ENCODE peak calls at places on chromosomes 6 and 20, in six cellular contexts. X, G, I, Z, O and D are unnamed samples.
A peak's percentile ranks its signal among the peaks of the same experiment; 100 is the strongest.

GRCh38 chr6:30861257-30862048 is 22.9 kb upstream of the DDR1 start:
- DNase-seq in I (no peak), G (no peak), O (no peak), Z (no peak), X (no peak), D (no peak)

GRCh38 chr6:143192766-143193165 is 132.1 kb downstream of the AIG1 start:
- DNase-seq in G (no peak), I (no peak), O (no peak), X (no peak), Z (no peak), D (no peak)

GRCh38 chr6:49097116-49097515 is 365.9 kb downstream of the MMUT start:
- DNase-seq in Z (no peak), G (no peak), X (no peak), I (no peak), O (no peak), D (no peak)

GRCh38 chr6:135423649-135424128 is 73.9 kb downstream of the AHI1 start:
- DNase-seq in G (no peak), Z (no peak), X (no peak), O (no peak), I (no peak), D (no peak)

GRCh38 chr6:106509420-106510089 is 119.7 kb downstream of the RTN4IP1 start:
- DNase-seq in Z (no peak), X (no peak), O (no peak), G (peak; percentile 75), I (no peak), D (no peak)

GRCh38 chr6:36536873-36537547 is 10.3 kb downstream of the STK38 start:
- DNase-seq in G (no peak), O (no peak), I (no peak), Z (no peak), X (no peak), D (no peak)

GRCh38 chr6:56891754-56892153 is 63.2 kb upstream of the BEND6 start:
- DNase-seq in X (no peak), G (no peak), I (no peak), O (no peak), Z (no peak), D (no peak)

GRCh38 chr6:118725944-118726343 is 74.6 kb upstream of the CEP85L start:
- DNase-seq in O (peak; percentile 29), Z (no peak), G (peak; percentile 88), X (no peak), I (no peak), D (no peak)

GRCh38 chr6:139965393-139965792 is 590.9 kb upstream of the CITED2 start:
- DNase-seq in I (no peak), O (no peak), Z (no peak), X (no peak), G (no peak), D (no peak)

GRCh38 chr6:43308101-43308989 is at the start of gene CRIP3:
- DNase-seq in I (no peak), G (peak; percentile 57), O (peak; percentile 22), Z (peak; percentile 44), X (peak; percentile 75), D (peak; percentile 49)

GRCh38 chr6:129593233-129593564 is 116.8 kb downstream of the ARHGAP18 start:
- DNase-seq in I (no peak), G (no peak), X (no peak), Z (no peak), O (no peak), D (no peak)

GRCh38 chr20:11849270-11849920 is 68.3 kb upstream of the BTBD3 start:
- DNase-seq in G (no peak), O (no peak), X (no peak), I (no peak), Z (no peak), D (no peak)

GRCh38 chr20:23966927-23967615 is 21.5 kb downstream of the GGTLC1 start:
- DNase-seq in G (no peak), X (no peak), Z (peak; percentile 38), I (no peak), O (no peak), D (no peak)
- H3K9me3 ChIP-seq in G (no peaks in the 10 kb centered on the region), X (no peaks in the 10 kb centered on the region), Z (peaks cover 9% of the 10 kb centered on the region), I (no peaks in the 10 kb centered on the region), O (no peaks in the 10 kb centered on the region), D (no peaks in the 10 kb centered on the region)

GRCh38 chr6:5275497-5275896 is 14.2 kb downstream of the FARS2 start:
- DNase-seq in G (no peak), I (no peak), O (no peak), X (no peak), Z (no peak), D (no peak)

GRCh38 chr6:5266423-5266822 is 5.1 kb downstream of the FARS2 start:
- DNase-seq in O (no peak), X (no peak), G (no peak), Z (no peak), I (no peak), D (no peak)

GRCh38 chr6:5271926-5272325 is 10.6 kb downstream of the FARS2 start:
- DNase-seq in Z (no peak), G (no peak), I (no peak), O (no peak), X (no peak), D (no peak)

GRCh38 chr6:5274231-5274630 is 12.9 kb downstream of the FARS2 start:
- DNase-seq in I (no peak), Z (no peak), X (no peak), O (no peak), G (no peak), D (no peak)

DNA sequence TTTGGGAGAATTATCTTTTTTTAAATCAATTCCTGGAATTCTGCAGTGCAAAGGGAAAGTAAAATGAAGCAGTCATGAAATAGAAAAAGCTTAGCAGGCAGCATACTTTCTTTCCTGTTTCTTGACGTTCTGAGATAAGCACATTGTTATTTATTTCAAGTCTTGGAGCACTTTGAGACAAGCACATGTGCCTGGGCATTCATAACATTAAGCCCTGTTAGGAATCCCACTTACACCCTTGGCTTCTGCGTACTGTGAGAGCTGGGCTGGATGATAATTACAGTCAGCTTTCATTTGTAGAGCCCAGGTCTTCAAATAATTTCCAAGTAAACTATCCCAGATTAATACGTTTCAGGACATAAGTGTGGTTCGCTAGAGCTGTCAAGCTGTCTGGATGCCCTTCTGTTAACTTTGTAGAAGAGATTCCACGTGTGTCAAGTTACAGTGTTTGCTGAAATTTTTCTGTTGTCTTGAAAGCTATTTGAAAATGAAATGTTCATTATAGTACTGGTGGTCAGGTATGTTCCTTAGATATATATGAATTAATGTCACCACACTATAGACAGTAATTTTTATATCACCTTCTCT is 8.9 kb downstream of the FARS2 start:
- DNase-seq in I (no peak), X (no peak), Z (no peak), O (no peak), G (no peak), D (no peak)
- H3K4me3 ChIP-seq in I (no peak overlapping the region), X (no peak overlapping the region), Z (no peak overlapping the region), O (no peak overlapping the region), G (no peak overlapping the region), D (no peak overlapping the region)

GRCh38 chr20:29740601-29740950 is 1516.9 kb upstream of the DEFB115 start:
- DNase-seq in O (no peak), I (no peak), Z (no peak), G (no peak), X (no peak), D (no peak)
- H3K9me3 ChIP-seq in O (no peaks in the 10 kb centered on the region), I (peaks cover 22% of the 10 kb centered on the region), Z (peaks cover 65% of the 10 kb centered on the region), G (no peaks in the 10 kb centered on the region), X (no peaks in the 10 kb centered on the region), D (peaks cover 75% of the 10 kb centered on the region)

GRCh38 chr6:3739311-3739897 is 12.1 kb downstream of the PXDC1 start:
- DNase-seq in X (no peak), O (no peak), I (peak; percentile 65), Z (no peak), G (no peak), D (peak; percentile 73)

GRCh38 chr6:3738381-3739131 is 13.0 kb downstream of the PXDC1 start:
- DNase-seq in I (no peak), G (no peak), Z (no peak), O (no peak), X (no peak), D (no peak)

GRCh38 chr6:3735029-3735605 is 16.4 kb downstream of the PXDC1 start:
- DNase-seq in X (no peak), Z (no peak), O (no peak), G (no peak), I (no peak), D (no peak)

GRCh38 chr6:3737831-3738210 is 13.7 kb downstream of the PXDC1 start:
- DNase-seq in O (no peak), G (no peak), Z (no peak), X (no peak), I (no peak), D (no peak)

GRCh38 chr6:3737149-3737830 is 14.2 kb downstream of the PXDC1 start:
- DNase-seq in Z (no peak), X (no peak), I (peak; percentile 66), G (no peak), O (no peak), D (no peak)
- H3K4me3 ChIP-seq in Z (no peak overlapping the region), X (no peak overlapping the region), I (no peak overlapping the region), G (no peak overlapping the region), O (no peak overlapping the region), D (no peak overlapping the region)

DNA sequence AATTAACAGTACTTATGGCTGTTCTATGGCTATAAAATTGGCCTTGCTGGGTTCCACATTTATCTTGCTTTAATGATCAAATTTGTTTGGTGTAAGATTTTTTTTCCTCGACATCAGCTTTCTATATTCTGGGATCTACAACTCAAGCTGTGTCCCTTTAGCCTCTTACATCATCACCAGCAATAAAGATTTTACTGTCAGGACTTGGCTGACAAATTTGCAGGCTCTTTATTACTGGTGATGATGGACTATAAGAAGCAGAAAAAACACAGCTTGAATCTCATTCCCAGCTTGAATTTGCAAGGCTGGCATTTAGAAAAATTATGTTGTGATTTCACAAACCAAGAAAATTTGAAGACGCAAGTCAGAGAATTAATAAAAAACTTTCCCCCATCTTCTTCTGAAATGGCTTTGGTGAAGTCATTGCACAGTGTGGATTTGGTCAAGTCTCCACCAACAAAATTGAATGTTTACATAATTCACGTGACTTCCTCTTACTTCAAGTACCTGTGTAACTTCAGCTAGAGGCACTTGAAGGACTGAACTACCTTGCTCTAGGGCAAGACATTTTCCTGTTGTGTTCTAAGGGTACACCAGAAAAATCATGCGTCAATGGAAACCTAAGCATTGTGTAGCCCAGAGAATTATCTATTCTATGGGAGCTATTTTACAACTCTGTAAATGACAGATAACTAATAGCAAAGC is 175.0 kb downstream of the CBLN4 start:
- DNase-seq in O (no peak), Z (no peak), X (no peak), G (no peak), I (no peak), D (no peak)
- H3K9me3 ChIP-seq in O (no peaks in the 10 kb centered on the region), Z (peaks cover 9% of the 10 kb centered on the region), X (no peaks in the 10 kb centered on the region), G (no peaks in the 10 kb centered on the region), I (no peaks in the 10 kb centered on the region), D (no peaks in the 10 kb centered on the region)

GRCh38 chr6:108588586-108588985 is 27.9 kb downstream of the FOXO3 start:
- DNase-seq in X (no peak), Z (no peak), O (no peak), I (no peak), G (no peak), D (no peak)

GRCh38 chr6:108587258-108588059 is 26.7 kb downstream of the FOXO3 start:
- DNase-seq in Z (no peak), O (no peak), G (no peak), I (no peak), X (no peak), D (no peak)

GRCh38 chr6:108591040-108591816 is 30.5 kb downstream of the FOXO3 start:
- DNase-seq in X (no peak), G (no peak), I (no peak), O (no peak), Z (no peak), D (no peak)

GRCh38 chr6:108585921-108586320 is 25.2 kb downstream of the FOXO3 start:
- DNase-seq in G (no peak), O (no peak), I (no peak), X (no peak), Z (no peak), D (no peak)

GRCh38 chr6:108589244-108589730 is 28.6 kb downstream of the FOXO3 start:
- DNase-seq in G (no peak), I (peak; percentile 79), X (peak; percentile 59), Z (peak; percentile 74), O (no peak), D (peak; percentile 84)
- H3K4me3 ChIP-seq in G (no peak overlapping the region), I (peak overlapping the region; percentile 0), X (no peak overlapping the region), Z (peak overlapping the region; percentile 44), O (no peak overlapping the region), D (no peak overlapping the region)